ENCODE peak calls at places on chromosomes 6 and 20, in eight cellular contexts. V is NB4, M is colonic mucosa, H is nephron progenitor cell, D is HFF-Myc, K is lower lobe of right lung, R is IMR-90, J is neural progenitor cell. X is an unnamed sample.

GRCh38 chr20:933024-933423 is 16.9 kb upstream of the ANGPT4 start:
- DNase-seq in V (no peak), M (no peak), H (no peak), D (no peak), K (no peak), R (no peak), J (no peak), X (no peak)

GRCh38 chr6:15400572-15401004 is 154.7 kb downstream of the JARID2 start:
- DNase-seq in V (peak), M (peak), H (peak), D (no peak), K (peak), R (peak), J (peak), X (peak)

GRCh38 chr6:80638222-80639055 is 532.0 kb downstream of the BCKDHB start:
- DNase-seq in V (peak), M (peak), H (no peak), D (peak), K (peak), R (peak), J (no peak), X (peak)

GRCh38 chr20:19601133-19601810 is 156.8 kb upstream of the RIN2 start:
- DNase-seq in V (no peak), M (no peak), H (no peak), D (no peak), K (no peak), R (no peak), J (no peak), X (no peak)

GRCh38 chr20:61699184-61700066 is 366.3 kb downstream of the TAF4 start:
- DNase-seq in V (no peak), M (no peak), H (no peak), D (no peak), K (no peak), R (no peak), J (no peak), X (no peak)

GRCh38 chr6:1856381-1856780 is 246.7 kb downstream of the FOXC1 start:
- DNase-seq in V (no peak), M (peak), H (no peak), D (peak), K (no peak), R (peak), J (no peak), X (peak)

GRCh38 chr6:107991061-107991460 is 33.1 kb upstream of the SEC63 start:
- DNase-seq in V (no peak), M (no peak), H (no peak), D (no peak), K (no peak), R (no peak), J (no peak), X (peak)

GRCh38 chr20:58019850-58020625 is 208.4 kb downstream of the ANKRD60 start:
- DNase-seq in V (no peak), M (no peak), H (no peak), D (no peak), K (no peak), R (no peak), J (no peak), X (no peak)

GRCh38 chr6:56582246-56582645 is 60.4 kb downstream of the DST start:
- DNase-seq in V (no peak), M (no peak), H (no peak), D (no peak), K (no peak), R (no peak), J (no peak), X (no peak)

GRCh38 chr6:105815657-105816555 is 270.2 kb upstream of the PRDM1 start:
- DNase-seq in V (no peak), M (no peak), H (no peak), D (no peak), K (no peak), R (no peak), J (no peak), X (no peak)

GRCh38 chr20:24993337-24994185 is 1.0 kb upstream of the APMAP start:
- DNase-seq in V (peak), M (peak), H (no peak), D (no peak), K (no peak), R (peak), J (no peak), X (peak)

GRCh38 chr6:116371384-116372209 is 850 bp downstream of the DSE start:
- DNase-seq in V (peak), M (peak), H (peak), D (peak), K (peak), R (peak), J (peak), X (peak)

GRCh38 chr6:42928748-42929087 is 562 bp upstream of the CNPY3 start:
- DNase-seq in V (no peak), M (no peak), H (no peak), D (no peak), K (no peak), R (no peak), J (no peak), X (no peak)

GRCh38 chr6:122609881-122610689 is at the start of gene PKIB:
- DNase-seq in V (no peak), M (peak), H (peak), D (peak), K (peak), R (peak), J (peak), X (peak)

GRCh38 chr6:128352331-128352730 is 168.1 kb downstream of the PTPRK start:
- DNase-seq in V (no peak), M (no peak), H (no peak), D (no peak), K (no peak), R (no peak), J (no peak), X (no peak)

GRCh38 chr6:111468329-111469012 is 14.5 kb downstream of the REV3L start:
- DNase-seq in V (no peak), M (no peak), H (no peak), D (no peak), K (no peak), R (peak), J (no peak), X (no peak)

GRCh38 chr20:61883867-61884393 is 181.8 kb downstream of the TAF4 start:
- DNase-seq in V (no peak), M (no peak), H (no peak), D (no peak), K (no peak), R (no peak), J (no peak), X (no peak)

GRCh38 chr20:10761786-10762185 is 88.0 kb upstream of the JAG1 start:
- DNase-seq in V (no peak), M (no peak), H (no peak), D (no peak), K (no peak), R (peak), J (no peak), X (no peak)

GRCh38 chr20:60491261-60491660 is 533.0 kb downstream of the CDH26 start:
- DNase-seq in V (no peak), M (no peak), H (no peak), D (no peak), K (no peak), R (no peak), J (no peak), X (no peak)

GRCh38 chr6:80250391-80250997 is 144.0 kb downstream of the BCKDHB start:
- DNase-seq in V (peak), M (no peak), H (no peak), D (no peak), K (no peak), R (peak), J (no peak), X (peak)

GRCh38 chr6:90295854-90296345 is 743 bp downstream of the BACH2 start:
- DNase-seq in V (peak), M (peak), H (peak), D (peak), K (peak), R (peak), J (peak), X (peak)

GRCh38 chr6:139650941-139651340 is 276.5 kb upstream of the CITED2 start:
- DNase-seq in V (no peak), M (no peak), H (no peak), D (no peak), K (no peak), R (no peak), J (no peak), X (no peak)

GRCh38 chr6:40848038-40848437 is 191.0 kb downstream of the UNC5CL start:
- DNase-seq in V (no peak), M (peak), H (no peak), D (no peak), K (no peak), R (peak), J (no peak), X (peak)

GRCh38 chr6:138441965-138442364 is 37.9 kb downstream of the HEBP2 start:
- DNase-seq in V (no peak), M (no peak), H (no peak), D (no peak), K (no peak), R (no peak), J (no peak), X (no peak)

GRCh38 chr6:10529231-10529801 is 8.2 kb downstream of the GCNT2 start:
- DNase-seq in V (peak), M (no peak), H (no peak), D (no peak), K (peak), R (no peak), J (no peak), X (no peak)

GRCh38 chr20:25081065-25081729 is 744 bp downstream of the VSX1 start:
- DNase-seq in V (peak), M (no peak), H (peak), D (no peak), K (no peak), R (no peak), J (peak), X (no peak)

GRCh38 chr6:131663578-131664165 is 26.6 kb downstream of the ENPP3 start:
- DNase-seq in V (no peak), M (no peak), H (no peak), D (no peak), K (no peak), R (no peak), J (no peak), X (no peak)

GRCh38 chr6:104182811-104183210 is 676.9 kb downstream of the HACE1 start:
- DNase-seq in V (no peak), M (no peak), H (no peak), D (no peak), K (no peak), R (no peak), J (no peak), X (peak)

GRCh38 chr6:143556529-143556928 is 45.0 kb upstream of the FUCA2 start:
- DNase-seq in V (no peak), M (no peak), H (no peak), D (peak), K (no peak), R (peak), J (no peak), X (peak)

GRCh38 chr6:111871207-111871606 is 2.0 kb downstream of the FYN start:
- DNase-seq in V (peak), M (no peak), H (no peak), D (no peak), K (no peak), R (no peak), J (no peak), X (peak)

GRCh38 chr6:46937623-46938022 is 15.9 kb upstream of the ADGRF5 start:
- DNase-seq in V (no peak), M (no peak), H (no peak), D (no peak), K (no peak), R (no peak), J (no peak), X (no peak)

GRCh38 chr6:54715990-54716389 is 130.6 kb upstream of the FAM83B start:
- DNase-seq in V (no peak), M (no peak), H (no peak), D (no peak), K (no peak), R (no peak), J (no peak), X (no peak)

GRCh38 chr20:11502051-11502450 is 415.6 kb upstream of the BTBD3 start:
- DNase-seq in V (peak), M (no peak), H (no peak), D (no peak), K (no peak), R (peak), J (no peak), X (peak)

GRCh38 chr20:61690150-61690549 is 375.5 kb downstream of the TAF4 start:
- DNase-seq in V (no peak), M (no peak), H (no peak), D (no peak), K (peak), R (no peak), J (no peak), X (no peak)

GRCh38 chr6:119209452-119210205 is 131.2 kb upstream of the FAM184A start:
- DNase-seq in V (peak), M (no peak), H (no peak), D (no peak), K (no peak), R (peak), J (no peak), X (peak)

GRCh38 chr20:58075980-58076749 is 152.3 kb downstream of the ANKRD60 start:
- DNase-seq in V (no peak), M (peak), H (no peak), D (no peak), K (no peak), R (no peak), J (no peak), X (peak)

GRCh38 chr6:168132531-168133184 is 53.6 kb upstream of the FRMD1 start:
- DNase-seq in V (peak), M (peak), H (peak), D (no peak), K (no peak), R (peak), J (peak), X (peak)

GRCh38 chr6:6923605-6924004 is 184.2 kb upstream of the RREB1 start:
- DNase-seq in V (no peak), M (no peak), H (no peak), D (no peak), K (no peak), R (no peak), J (no peak), X (no peak)
- TF ChIP-seq CTCF in V (no peak), M (no peak), H (no peak), D (no peak), K (no peak), R (no peak), J (no peak), X (no peak)

DNA sequence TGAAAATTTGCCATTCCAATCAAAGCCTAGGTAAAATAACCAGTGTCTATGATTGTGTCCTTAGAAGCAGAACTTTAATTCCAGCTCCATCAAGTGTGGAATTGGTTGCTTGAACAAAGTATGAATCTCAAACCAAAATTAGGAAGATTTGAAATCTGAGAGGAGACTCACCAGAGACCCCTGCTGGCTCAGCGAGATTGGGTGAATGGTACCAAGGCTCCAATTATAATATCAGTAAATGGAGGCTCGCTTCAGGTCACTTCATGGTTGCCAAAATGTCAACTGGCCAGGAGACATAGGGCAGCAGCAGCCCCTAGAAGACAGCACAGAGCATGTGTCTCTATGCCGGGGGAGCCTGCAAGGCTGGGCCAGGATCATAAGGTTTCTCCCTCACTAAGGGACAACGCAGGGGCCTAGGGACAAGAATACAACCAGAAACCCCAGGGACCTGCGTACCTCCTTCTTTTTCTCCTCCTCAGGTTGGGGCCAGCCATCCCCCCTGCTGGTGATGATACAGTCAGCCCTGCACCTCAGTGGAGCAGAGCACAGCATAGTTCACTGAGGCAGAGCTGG is 14.0 kb downstream of the RBL1 start:
- DNase-seq in V (peak), M (no peak), H (no peak), D (no peak), K (no peak), R (no peak), J (peak), X (no peak)
- TF ChIP-seq CTCF in V (peak), M (no peak), H (peak), D (peak), K (peak), R (peak), J (peak), X (peak)

DNA sequence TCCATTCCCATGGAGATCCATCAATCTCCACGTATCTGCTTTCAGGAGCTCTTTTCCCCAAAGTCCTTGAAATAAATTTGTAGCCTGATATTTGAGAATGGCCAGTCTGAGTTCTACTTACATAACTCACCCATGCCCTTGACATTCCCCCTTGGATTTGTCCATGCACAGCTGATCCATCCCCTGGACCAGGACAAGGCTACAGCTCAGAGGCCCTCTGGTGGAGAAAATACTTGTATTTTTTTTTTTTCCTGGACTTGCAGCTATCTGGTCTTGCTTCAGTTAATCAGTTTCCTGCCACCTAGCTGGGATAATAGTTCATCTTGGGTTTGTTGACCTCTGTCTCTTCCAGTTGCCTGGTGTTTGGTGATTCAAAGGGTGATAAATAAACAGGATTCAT is 467.6 kb downstream of the DHX35 start:
- DNase-seq in V (no peak), M (no peak), H (no peak), D (no peak), K (no peak), R (no peak), J (peak), X (no peak)
- TF ChIP-seq CTCF in V (peak), M (no peak), H (peak), D (no peak), K (peak), R (no peak), J (peak), X (peak)

GRCh38 chr6:44598679-44599078 is 211.2 kb downstream of the CDC5L start:
- DNase-seq in V (no peak), M (no peak), H (no peak), D (no peak), K (no peak), R (no peak), J (no peak), X (no peak)

GRCh38 chr6:44590471-44590870 is 203.0 kb downstream of the CDC5L start:
- DNase-seq in V (no peak), M (no peak), H (no peak), D (no peak), K (no peak), R (no peak), J (no peak), X (no peak)

GRCh38 chr6:44594471-44594870 is 207.0 kb downstream of the CDC5L start:
- DNase-seq in V (no peak), M (no peak), H (peak), D (no peak), K (no peak), R (no peak), J (peak), X (no peak)

GRCh38 chr6:44593539-44593944 is 206.0 kb downstream of the CDC5L start:
- DNase-seq in V (peak), M (peak), H (peak), D (peak), K (no peak), R (peak), J (peak), X (peak)
- TF ChIP-seq CTCF in V (peak), M (peak), H (peak), D (peak), K (peak), R (peak), J (peak), X (peak)

DNA sequence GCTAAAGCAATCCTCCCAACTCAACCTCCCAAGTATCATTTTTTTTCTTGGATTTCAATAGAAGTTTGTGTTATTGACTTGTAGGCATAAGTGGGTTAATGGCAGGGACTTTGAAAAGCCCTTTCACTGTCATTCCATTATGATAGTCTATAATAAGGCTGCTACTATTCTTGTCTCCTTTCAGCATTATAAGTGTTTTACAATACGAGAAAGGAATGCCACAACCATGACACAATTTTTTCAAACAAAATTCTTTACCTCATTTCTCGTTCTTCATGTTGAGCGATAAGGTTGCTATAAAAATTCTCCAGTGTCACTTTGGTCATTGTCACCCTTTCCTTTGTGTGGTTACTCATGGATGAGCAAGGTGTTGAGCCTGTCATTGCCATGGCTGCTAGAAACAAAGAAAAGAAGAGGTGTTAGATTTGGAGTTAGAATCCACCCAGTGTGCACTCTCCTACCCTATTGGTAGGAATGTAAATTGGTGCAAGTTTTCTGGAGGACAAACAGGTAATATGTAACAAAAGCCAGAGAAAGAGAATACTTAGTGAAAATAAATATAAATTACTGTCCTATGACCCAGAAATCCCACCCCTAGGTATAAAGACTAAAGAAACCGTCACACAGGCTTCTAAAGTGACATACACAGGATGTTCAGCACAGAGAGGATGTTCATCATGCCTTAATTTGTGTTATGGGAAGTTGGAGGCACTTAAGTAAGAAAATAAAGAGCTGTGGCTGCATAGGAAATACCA is 7.3 kb downstream of the STK38 start:
- DNase-seq in V (no peak), M (no peak), H (no peak), D (no peak), K (no peak), R (no peak), J (no peak), X (no peak)
- TF ChIP-seq CTCF in V (no peak), M (no peak), H (no peak), D (no peak), K (no peak), R (peak), J (no peak), X (peak)